ENCODE peak calls at places on chromosomes 3 and 15, in five cellular contexts. One of them, this sample, is unnamed.

GRCh38 chr15:75152382-75153079 is 49.2 kb upstream of the C15orf39 start:
- DNase-seq in globus pallidus: no peak
- DNase-seq in astrocyte: no peak
- DNase-seq in kidney epithelial cell: no peak
- DNase-seq in neural crest cell: no peak
- DNase-seq in this sample: no peak

GRCh38 chr15:100633763-100634075 is 31.3 kb downstream of the ASB7 start:
- DNase-seq in globus pallidus: no peak
- DNase-seq in astrocyte: no peak
- DNase-seq in kidney epithelial cell: no peak
- DNase-seq in neural crest cell: no peak
- DNase-seq in this sample: no peak

GRCh38 chr15:61857169-61857829 is 202.9 kb downstream of the VPS13C start:
- DNase-seq in globus pallidus: no peak
- DNase-seq in astrocyte: no peak
- DNase-seq in kidney epithelial cell: no peak
- DNase-seq in neural crest cell: no peak
- DNase-seq in this sample: no peak

GRCh38 chr3:30539772-30540171 is 66.6 kb upstream of the TGFBR2 start:
- DNase-seq in globus pallidus: no peak
- DNase-seq in astrocyte: peak; percentile 67
- DNase-seq in kidney epithelial cell: no peak
- DNase-seq in neural crest cell: no peak
- DNase-seq in this sample: peak; percentile 88

GRCh38 chr3:52394751-52395502 is 50.0 kb downstream of the SEMA3G start:
- DNase-seq in globus pallidus: no peak
- DNase-seq in astrocyte: no peak
- DNase-seq in kidney epithelial cell: no peak
- DNase-seq in neural crest cell: no peak
- DNase-seq in this sample: no peak

GRCh38 chr3:176927985-176928931 is 269.0 kb downstream of the TBL1XR1 start:
- DNase-seq in globus pallidus: peak; percentile 54
- DNase-seq in astrocyte: no peak
- DNase-seq in kidney epithelial cell: no peak
- DNase-seq in neural crest cell: no peak
- DNase-seq in this sample: no peak

GRCh38 chr3:27910456-27910855 is 188.3 kb upstream of the EOMES start:
- DNase-seq in globus pallidus: no peak
- DNase-seq in astrocyte: no peak
- DNase-seq in kidney epithelial cell: no peak
- DNase-seq in neural crest cell: no peak
- DNase-seq in this sample: no peak

GRCh38 chr15:79943820-79944219 is 27.2 kb downstream of the BCL2A1 start:
- DNase-seq in globus pallidus: no peak
- DNase-seq in astrocyte: peak; percentile 23
- DNase-seq in kidney epithelial cell: no peak
- DNase-seq in neural crest cell: no peak
- DNase-seq in this sample: peak; percentile 92

GRCh38 chr3:101884776-101885175 is 35.5 kb downstream of the NFKBIZ start:
- DNase-seq in globus pallidus: no peak
- DNase-seq in astrocyte: no peak
- DNase-seq in kidney epithelial cell: no peak
- DNase-seq in neural crest cell: no peak
- DNase-seq in this sample: no peak

GRCh38 chr3:109184726-109185125 is 48.2 kb downstream of the C3orf85 start:
- DNase-seq in globus pallidus: no peak
- DNase-seq in astrocyte: no peak
- DNase-seq in kidney epithelial cell: no peak
- DNase-seq in neural crest cell: no peak
- DNase-seq in this sample: no peak

GRCh38 chr15:62847900-62848489 is 194.6 kb upstream of the TPM1 start:
- DNase-seq in globus pallidus: peak; percentile 66
- DNase-seq in astrocyte: peak; percentile 27
- DNase-seq in kidney epithelial cell: no peak
- DNase-seq in neural crest cell: peak; percentile 44
- DNase-seq in this sample: peak; percentile 54

GRCh38 chr15:33150993-33151392 is 43.5 kb downstream of the FMN1 start:
- DNase-seq in globus pallidus: peak; percentile 41
- DNase-seq in astrocyte: no peak
- DNase-seq in kidney epithelial cell: no peak
- DNase-seq in neural crest cell: no peak
- DNase-seq in this sample: no peak

GRCh38 chr3:144746631-144747030 is 775.0 kb downstream of the DIPK2A start:
- DNase-seq in globus pallidus: no peak
- DNase-seq in astrocyte: no peak
- DNase-seq in kidney epithelial cell: no peak
- DNase-seq in neural crest cell: no peak
- DNase-seq in this sample: no peak

GRCh38 chr3:123767564-123768292 is 116.4 kb downstream of the MYLK start:
- DNase-seq in globus pallidus: no peak
- DNase-seq in astrocyte: no peak
- DNase-seq in kidney epithelial cell: no peak
- DNase-seq in neural crest cell: no peak
- DNase-seq in this sample: no peak

GRCh38 chr3:98733055-98733777 is 29.9 kb upstream of the ST3GAL6 start:
- DNase-seq in globus pallidus: peak; percentile 37
- DNase-seq in astrocyte: peak; percentile 7
- DNase-seq in kidney epithelial cell: no peak
- DNase-seq in neural crest cell: peak; percentile 32
- DNase-seq in this sample: no peak

GRCh38 chr3:127172670-127173515 is 20.0 kb upstream of the PRR23E start:
- DNase-seq in globus pallidus: no peak
- DNase-seq in astrocyte: peak; percentile 79
- DNase-seq in kidney epithelial cell: peak; percentile 63
- DNase-seq in neural crest cell: no peak
- DNase-seq in this sample: peak; percentile 53

GRCh38 chr3:11002456-11002855 is 9.9 kb downstream of the SLC6A1 start:
- DNase-seq in globus pallidus: no peak
- DNase-seq in astrocyte: no peak
- DNase-seq in kidney epithelial cell: no peak
- DNase-seq in neural crest cell: no peak
- DNase-seq in this sample: no peak

GRCh38 chr3:79113821-79114220 is 654.0 kb downstream of the ROBO1 start:
- DNase-seq in globus pallidus: no peak
- DNase-seq in astrocyte: peak; percentile 17
- DNase-seq in kidney epithelial cell: no peak
- DNase-seq in neural crest cell: no peak
- DNase-seq in this sample: peak; percentile 4

GRCh38 chr15:94081829-94082228 is 149.5 kb upstream of the MCTP2 start:
- DNase-seq in globus pallidus: no peak
- DNase-seq in astrocyte: no peak
- DNase-seq in kidney epithelial cell: no peak
- DNase-seq in neural crest cell: no peak
- DNase-seq in this sample: no peak

GRCh38 chr15:94972314-94972713 is 741.0 kb downstream of the MCTP2 start:
- DNase-seq in globus pallidus: no peak
- DNase-seq in astrocyte: peak; percentile 5
- DNase-seq in kidney epithelial cell: peak; percentile 47
- DNase-seq in neural crest cell: no peak
- DNase-seq in this sample: no peak

GRCh38 chr15:28918141-28918983 is 32.6 kb downstream of the APBA2 start:
- DNase-seq in globus pallidus: no peak
- DNase-seq in astrocyte: no peak
- DNase-seq in kidney epithelial cell: no peak
- DNase-seq in neural crest cell: peak; percentile 43
- DNase-seq in this sample: no peak

GRCh38 chr15:40264321-40265153 is 18.3 kb downstream of the ANKRD63 start:
- DNase-seq in globus pallidus: no peak
- DNase-seq in astrocyte: no peak
- DNase-seq in kidney epithelial cell: no peak
- DNase-seq in neural crest cell: no peak
- DNase-seq in this sample: no peak

GRCh38 chr3:12440927-12441326 is 43.4 kb upstream of the TSEN2 start:
- DNase-seq in globus pallidus: no peak
- DNase-seq in astrocyte: peak; percentile 83
- DNase-seq in kidney epithelial cell: no peak
- DNase-seq in neural crest cell: no peak
- DNase-seq in this sample: peak; percentile 45

GRCh38 chr3:116280130-116280740 is 165.1 kb downstream of the LSAMP start:
- DNase-seq in globus pallidus: peak; percentile 74
- DNase-seq in astrocyte: no peak
- DNase-seq in kidney epithelial cell: no peak
- DNase-seq in neural crest cell: no peak
- DNase-seq in this sample: no peak

GRCh38 chr3:115100806-115101205 is 46.3 kb downstream of the ZBTB20 start:
- DNase-seq in globus pallidus: no peak
- DNase-seq in astrocyte: no peak
- DNase-seq in kidney epithelial cell: no peak
- DNase-seq in neural crest cell: no peak
- DNase-seq in this sample: no peak

GRCh38 chr3:37702478-37703154 is 159.1 kb upstream of the CTDSPL start:
- DNase-seq in globus pallidus: no peak
- DNase-seq in astrocyte: no peak
- DNase-seq in kidney epithelial cell: no peak
- DNase-seq in neural crest cell: no peak
- DNase-seq in this sample: no peak

GRCh38 chr3:136276049-136276755 is 26.1 kb downstream of the PCCB start:
- DNase-seq in globus pallidus: no peak
- DNase-seq in astrocyte: no peak
- DNase-seq in kidney epithelial cell: no peak
- DNase-seq in neural crest cell: no peak
- DNase-seq in this sample: no peak

GRCh38 chr3:134817297-134817696 is 22.2 kb downstream of the EPHB1 start:
- DNase-seq in globus pallidus: no peak
- DNase-seq in astrocyte: no peak
- DNase-seq in kidney epithelial cell: no peak
- DNase-seq in neural crest cell: no peak
- DNase-seq in this sample: no peak